ENCODE peak calls at places on chromosome 18, in nine cellular contexts. V, B, K, F, J, T, R, I and H are unnamed samples.

GRCh38 chr18:75654928-75655745 is 227.6 kb upstream of the SMIM21 start:
- DNase-seq in V (no peak), B (no peak), K (peak), F (no peak), J (no peak), T (no peak), R (no peak), I (no peak), H (no peak)

GRCh38 chr18:12963069-12963468 is 15.3 kb downstream of the SEH1L start:
- DNase-seq in V (no peak), B (no peak), K (no peak), F (no peak), J (no peak), T (no peak), R (no peak), I (no peak), H (no peak)

GRCh38 chr18:24488824-24489493 is 28.5 kb downstream of the HRH4 start:
- DNase-seq in V (no peak), B (peak), K (no peak), F (peak), J (peak), T (peak), R (no peak), I (peak), H (no peak)

GRCh38 chr18:78238404-78239089 is 741.1 kb upstream of the SALL3 start:
- DNase-seq in V (no peak), B (no peak), K (no peak), F (peak), J (no peak), T (no peak), R (no peak), I (peak), H (no peak)

GRCh38 chr18:57816208-57816999 is 13.3 kb upstream of the ATP8B1 start:
- DNase-seq in V (no peak), B (no peak), K (no peak), F (no peak), J (no peak), T (no peak), R (no peak), I (peak), H (no peak)

GRCh38 chr18:61893304-61893970 is 630 bp upstream of the RNF152 start:
- DNase-seq in V (peak), B (peak), K (peak), F (peak), J (peak), T (peak), R (peak), I (peak), H (peak)

GRCh38 chr18:60174832-60175231 is 197.7 kb downstream of the MC4R start:
- DNase-seq in V (no peak), B (no peak), K (no peak), F (no peak), J (no peak), T (no peak), R (no peak), I (no peak), H (no peak)

GRCh38 chr18:63970803-63971191 is 916 bp downstream of the SERPINB8 start:
- DNase-seq in V (peak), B (peak), K (peak), F (peak), J (peak), T (no peak), R (peak), I (peak), H (no peak)

GRCh38 chr18:22541232-22541631 is 123.5 kb upstream of the CTAGE1 start:
- DNase-seq in V (no peak), B (no peak), K (no peak), F (no peak), J (no peak), T (no peak), R (no peak), I (peak), H (no peak)